ENCODE peak calls at places on chromosomes 7 and 10, in four cellular contexts. U is heart right ventricle, A is T-cell, O is GM12892. B is an unnamed sample.

GRCh38 chr7:123126691-123127090 is 73.1 kb downstream of the SLC13A1 start:
- DNase-seq in U (no peak), A (no peak), O (no peak), B (no peak)

GRCh38 chr10:35545079-35545657 is 60.0 kb upstream of the GJD4 start:
- DNase-seq in U (no peak), A (no peak), O (no peak), B (no peak)

GRCh38 chr7:104176332-104176731 is 31.5 kb downstream of the ORC5 start:
- DNase-seq in U (no peak), A (no peak), O (no peak), B (no peak)

GRCh38 chr7:70696139-70696782 is 435.7 kb upstream of the GALNT17 start:
- DNase-seq in U (no peak), A (no peak), O (no peak), B (no peak)

GRCh38 chr7:11786186-11786585 is 45.8 kb downstream of the THSD7A start:
- DNase-seq in U (no peak), A (no peak), O (no peak), B (no peak)

GRCh38 chr7:6705959-6706665 is 635 bp downstream of the ZNF12 start:
- DNase-seq in U (peak), A (no peak), O (no peak), B (peak)

GRCh38 chr10:129094813-129095212 is 372.2 kb upstream of the MGMT start:
- DNase-seq in U (no peak), A (no peak), O (no peak), B (no peak)

GRCh38 chr7:418636-419280 is 100.9 kb downstream of the PDGFA start:
- DNase-seq in U (no peak), A (no peak), O (peak), B (peak)

GRCh38 chr10:24858908-24859270 is 93.5 kb downstream of the PRTFDC1 start:
- DNase-seq in U (no peak), A (no peak), O (no peak), B (no peak)

GRCh38 chr10:116554628-116555027 is 8.9 kb downstream of the PNLIP start:
- DNase-seq in U (no peak), A (no peak), O (no peak), B (no peak)

GRCh38 chr10:70260259-70260658 is 23.5 kb downstream of the NPFFR1 start:
- DNase-seq in U (no peak), A (no peak), O (no peak), B (no peak)

GRCh38 chr10:116815641-116816415 is 33.5 kb upstream of the ENO4 start:
- DNase-seq in U (no peak), A (no peak), O (no peak), B (no peak)

GRCh38 chr10:21363087-21363752 is 162.3 kb downstream of the SKIDA1 start:
- DNase-seq in U (peak), A (no peak), O (no peak), B (no peak)

GRCh38 chr10:97151307-97151914 is 34.3 kb downstream of the SLIT1 start:
- DNase-seq in U (no peak), A (no peak), O (no peak), B (no peak)

GRCh38 chr7:2012981-2013380 is 219.8 kb downstream of the MAD1L1 start:
- DNase-seq in U (no peak), A (no peak), O (no peak), B (no peak)

GRCh38 chr10:101559596-101560292 is 28.3 kb downstream of the POLL start:
- DNase-seq in U (no peak), A (no peak), O (no peak), B (no peak)

GRCh38 chr10:14080795-14081194 is 249.9 kb downstream of the FRMD4A start:
- DNase-seq in U (no peak), A (no peak), O (no peak), B (no peak)

GRCh38 chr7:584820-585219 is 65.2 kb upstream of the PDGFA start:
- DNase-seq in U (no peak), A (no peak), O (no peak), B (no peak)